ENCODE peak calls at places on chromosomes 12 and 14, in five cellular contexts. U is effector memory CD4-positive, alpha-beta T cell; Q is left ventricle myocardium inferior; P is K562; M is SK-N-SH. V is an unnamed sample.

GRCh38 chr12:108768591-108769500 is 37.5 kb upstream of the CORO1C start:
- DNase-seq in U (no peak), Q (peak; percentile 51), P (peak; percentile 39), M (peak; percentile 46), V (no peak)

GRCh38 chr12:93094988-93095737 is 166.1 kb upstream of the EEA1 start:
- DNase-seq in U (no peak), Q (no peak), P (peak; percentile 32), M (no peak), V (no peak)

GRCh38 chr12:95788637-95789036 is 1.9 kb downstream of the NTN4 start:
- DNase-seq in U (no peak), Q (no peak), P (no peak), M (no peak), V (peak; percentile 68)

GRCh38 chr12:55681142-55682077 is 26.3 kb downstream of the ITGA7 start:
- DNase-seq in U (no peak), Q (peak; percentile 54), P (peak; percentile 20), M (no peak), V (peak; percentile 49)

GRCh38 chr12:89863332-89863938 is 154.8 kb upstream of the ATP2B1 start:
- DNase-seq in U (peak; percentile 63), Q (no peak), P (no peak), M (no peak), V (no peak)

GRCh38 chr14:91901449-91902250 is 34.3 kb upstream of the TC2N start:
- DNase-seq in U (no peak), Q (peak; percentile 60), P (no peak), M (no peak), V (no peak)

GRCh38 chr12:53207042-53207441 is at the start of gene ITGB7:
- DNase-seq in U (peak; percentile 53), Q (no peak), P (peak; percentile 69), M (no peak), V (no peak)

GRCh38 chr14:75934998-75935628 is 46.7 kb downstream of the TGFB3 start:
- DNase-seq in U (no peak), Q (no peak), P (peak; percentile 37), M (no peak), V (no peak)

GRCh38 chr14:97218713-97219355 is 421.7 kb downstream of the VRK1 start:
- DNase-seq in U (no peak), Q (no peak), P (no peak), M (peak; percentile 19), V (no peak)

DNA sequence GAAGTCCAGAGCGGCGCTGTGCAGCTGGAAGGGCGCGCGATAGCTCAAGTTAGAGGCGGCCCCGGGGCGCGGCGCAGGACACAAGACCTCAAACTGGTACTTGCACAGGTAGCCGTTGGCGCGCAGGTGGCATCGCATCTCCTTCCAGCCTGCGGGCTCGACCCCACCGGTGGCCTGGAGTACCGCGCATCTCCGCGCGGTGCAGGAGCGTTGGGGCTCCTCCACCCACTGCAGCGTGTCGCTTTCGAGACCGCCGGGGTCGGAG is 553 bp downstream of the CLEC14A start:
- DNase-seq in U (no peak), Q (peak; percentile 28), P (no peak), M (no peak), V (no peak)
- H3K4me3 ChIP-seq in U (peak overlapping the region; percentile 22), Q (peak overlapping the region; percentile 76), P (no peak overlapping the region), M (no peak overlapping the region), V (peak overlapping the region; percentile 68)

GRCh38 chr14:24920265-24921080 is 129.5 kb downstream of the STXBP6 start:
- DNase-seq in U (no peak), Q (no peak), P (no peak), M (no peak), V (no peak)
- H3K4me1 ChIP-seq in U (no peaks in the 10 kb centered on the region), Q (peaks cover 65% of the 10 kb centered on the region), P (no peaks in the 10 kb centered on the region), M (no peaks in the 10 kb centered on the region), V (no peaks in the 10 kb centered on the region)

DNA sequence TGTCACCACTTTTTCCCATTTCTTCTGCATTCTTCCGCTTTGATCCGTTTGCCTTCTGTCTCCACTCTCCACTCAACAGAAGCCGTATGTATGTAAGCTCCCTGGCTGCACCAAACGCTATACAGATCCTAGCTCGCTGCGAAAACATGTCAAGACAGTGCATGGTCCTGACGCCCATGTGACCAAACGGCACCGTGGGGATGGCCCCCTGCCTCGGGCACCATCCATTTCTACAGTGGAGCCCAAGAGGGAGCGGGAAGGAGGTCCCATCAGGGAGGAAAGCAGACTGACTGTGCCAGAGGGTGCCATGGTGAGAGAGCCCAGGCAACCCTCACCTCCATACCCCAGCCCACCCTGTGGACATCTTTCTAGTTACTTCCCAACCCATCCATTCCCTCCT is 8.3 kb downstream of the GLI1 start:
- DNase-seq in U (no peak), Q (no peak), P (no peak), M (no peak), V (no peak)
- H3K27me3 ChIP-seq in U (no peaks in the 10 kb centered on the region), Q (peaks cover 72% of the 10 kb centered on the region), P (peaks cover 16% of the 10 kb centered on the region), M (peaks cover 65% of the 10 kb centered on the region), V (peaks cover 77% of the 10 kb centered on the region)

GRCh38 chr12:5511644-5512584 is 80.0 kb downstream of the NTF3 start:
- DNase-seq in U (no peak), Q (peak; percentile 40), P (peak; percentile 24), M (peak; percentile 43), V (peak; percentile 51)
- H3K4me3 ChIP-seq in U (no peak overlapping the region), Q (peak overlapping the region; percentile 35), P (no peak overlapping the region), M (no peak overlapping the region), V (no peak overlapping the region)